ENCODE peak calls at places on chromosomes 1 and 21, in ten cellular contexts. Q is neuronal stem cell; H is mesenchymal stem cell; G is CD8-positive, alpha-beta memory T cell; O is left lung; J is CD8-positive, alpha-beta T cell; K is A673; R is Peyer's patch; I is trophoblast cell; V is right cardiac atrium. Y is an unnamed sample.
A peak's percentile ranks its signal among the peaks of the same experiment; 100 is the strongest.

GRCh38 chr21:33238565-33239255 is 9.0 kb downstream of the IFNAR2 start:
- DNase-seq in V (no peak), Q (no peak), G (no peak), H (no peak), R (no peak), K (no peak), I (no peak), O (no peak), J (no peak), Y (no peak)

GRCh38 chr1:27992271-27992670 is 32.5 kb downstream of the XKR8 start:
- DNase-seq in Q (no peak), G (peak; percentile 19), I (no peak), V (peak; percentile 27), R (no peak), K (no peak), J (peak; percentile 16), O (peak; percentile 40), H (no peak), Y (no peak)

GRCh38 chr1:109632671-109633346 is 13.2 kb downstream of the AMPD2 start:
- DNase-seq in O (no peak), I (no peak), H (no peak), V (peak; percentile 14), R (peak; percentile 54), Q (peak; percentile 54), K (peak; percentile 70), G (no peak), J (no peak), Y (no peak)

GRCh38 chr1:63773815-63774616 is at the start of gene ROR1:
- DNase-seq in Q (peak; percentile 85), O (peak; percentile 87), R (peak; percentile 89), V (peak; percentile 88), K (peak; percentile 93), H (peak; percentile 90), J (no peak), G (no peak), I (peak; percentile 77), Y (peak; percentile 77)

GRCh38 chr1:57319165-57319564 is 104.7 kb downstream of the DAB1 start:
- DNase-seq in V (no peak), K (peak; percentile 50), J (no peak), Q (no peak), H (peak; percentile 32), O (no peak), R (no peak), I (no peak), G (no peak), Y (no peak)

GRCh38 chr1:45892068-45892785 is 88.8 kb downstream of the MAST2 start:
- DNase-seq in I (peak; percentile 75), R (no peak), J (no peak), Q (no peak), V (no peak), H (peak; percentile 88), G (no peak), O (no peak), K (no peak), Y (no peak)

GRCh38 chr1:186899977-186900376 is 71.2 kb downstream of the PLA2G4A start:
- DNase-seq in O (no peak), K (no peak), G (no peak), R (no peak), V (no peak), H (no peak), J (no peak), I (no peak), Q (no peak), Y (no peak)

GRCh38 chr1:6281511-6282402 is 20.9 kb upstream of the GPR153 start:
- DNase-seq in Q (no peak), V (no peak), G (no peak), K (no peak), I (no peak), H (no peak), O (no peak), J (no peak), R (peak; percentile 88), Y (no peak)

GRCh38 chr1:161198877-161199431 is at the start of gene ADAMTS4:
- DNase-seq in J (no peak), H (no peak), O (peak; percentile 70), I (no peak), Q (no peak), V (peak; percentile 90), G (no peak), K (peak; percentile 96), R (no peak), Y (no peak)

GRCh38 chr1:55898191-55898590 is 681.2 kb downstream of the PLPP3 start:
- DNase-seq in R (no peak), V (no peak), G (no peak), O (no peak), Q (no peak), I (peak; percentile 63), J (no peak), H (peak; percentile 94), K (no peak), Y (no peak)

GRCh38 chr1:3404801-3405200 is 49.7 kb upstream of the ARHGEF16 start:
- DNase-seq in V (no peak), O (no peak), I (no peak), J (no peak), R (no peak), H (no peak), Q (no peak), G (no peak), K (no peak), Y (no peak)

GRCh38 chr1:167310732-167311131 is 90.0 kb downstream of the POU2F1 start:
- DNase-seq in Q (no peak), K (no peak), O (no peak), V (no peak), H (no peak), J (no peak), R (no peak), G (no peak), I (no peak), Y (no peak)
- H3K4me3 ChIP-seq in Q (no peak overlapping the region), K (no peak overlapping the region), O (no peak overlapping the region), V (no peak overlapping the region), H (no peak overlapping the region), J (no peak overlapping the region), R (no peak overlapping the region), G (no peak overlapping the region), I (no peak overlapping the region), Y (no peak overlapping the region)

DNA sequence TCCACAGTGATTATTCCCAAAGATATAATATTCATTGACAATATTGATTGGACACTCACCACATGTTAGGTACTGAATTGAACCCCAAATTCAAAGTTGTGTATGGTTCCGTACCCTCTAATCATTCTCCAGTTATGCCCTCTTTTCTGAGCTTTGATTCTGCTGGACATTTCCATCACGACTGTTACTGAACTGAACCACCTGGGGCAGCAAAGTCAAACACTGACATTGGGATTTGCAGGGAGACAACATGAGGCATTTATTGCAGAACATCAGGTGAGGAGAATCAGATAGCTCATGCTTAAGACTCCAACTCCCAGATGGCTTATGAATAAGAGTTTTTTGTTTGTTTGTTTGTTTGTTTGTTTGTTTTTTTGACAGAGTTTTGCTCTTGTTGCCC is 420.9 kb downstream of the DISC1 start:
- DNase-seq in Q (no peak), K (no peak), O (no peak), R (no peak), G (no peak), H (no peak), I (peak; percentile 19), J (no peak), V (no peak), Y (no peak)
- H3K27ac ChIP-seq in Q (no peak overlapping the region), K (no peak overlapping the region), O (no peak overlapping the region), R (no peak overlapping the region), G (no peak overlapping the region), H (no peak overlapping the region), I (no peak overlapping the region), J (no peak overlapping the region), V (no peak overlapping the region), Y (no peak overlapping the region)

GRCh38 chr1:47235280-47235679 is 3.3 kb upstream of the TAL1 start:
- DNase-seq in G (no peak), J (no peak), O (no peak), V (peak; percentile 56), I (no peak), K (no peak), H (no peak), R (no peak), Q (no peak), Y (no peak)

GRCh38 chr1:47233165-47233564 is 1.1 kb upstream of the TAL1 start:
- DNase-seq in I (no peak), H (no peak), Q (no peak), K (no peak), V (no peak), O (no peak), J (no peak), R (no peak), G (no peak), Y (no peak)

GRCh38 chr1:47232187-47232874 is at the start of gene TAL1:
- DNase-seq in Q (no peak), H (no peak), I (peak; percentile 53), K (no peak), O (no peak), R (no peak), V (peak; percentile 71), G (no peak), J (no peak), Y (no peak)

GRCh38 chr1:47238935-47239640 is 7.1 kb upstream of the TAL1 start:
- DNase-seq in V (no peak), J (no peak), Q (no peak), I (no peak), O (no peak), R (no peak), H (no peak), G (no peak), K (no peak), Y (no peak)

GRCh38 chr1:47235822-47236221 is 3.8 kb upstream of the TAL1 start:
- DNase-seq in Q (no peak), O (no peak), I (no peak), K (no peak), H (no peak), G (no peak), J (no peak), R (no peak), V (no peak), Y (no peak)
- H3K27me3 ChIP-seq in Q (peaks cover 20% of the 10 kb centered on the region), O (peaks cover 34% of the 10 kb centered on the region), I (peaks cover 40% of the 10 kb centered on the region), K (peaks cover 34% of the 10 kb centered on the region), H (peaks cover 74% of the 10 kb centered on the region), G (peaks cover 22% of the 10 kb centered on the region), J (peaks cover 31% of the 10 kb centered on the region), R (peaks cover 22% of the 10 kb centered on the region), V (no peaks in the 10 kb centered on the region), Y (peaks cover 32% of the 10 kb centered on the region)

GRCh38 chr1:201399352-201400126 is 415 bp upstream of the LAD1 start:
- DNase-seq in K (no peak), H (no peak), J (no peak), R (peak; percentile 90), Q (no peak), I (peak; percentile 73), V (no peak), O (peak; percentile 47), G (no peak), Y (no peak)

GRCh38 chr1:201396859-201397464 is 2.2 kb downstream of the LAD1 start:
- DNase-seq in J (no peak), O (peak; percentile 79), H (no peak), R (peak; percentile 88), I (peak; percentile 47), V (no peak), K (no peak), Q (no peak), G (no peak), Y (peak; percentile 90)

GRCh38 chr1:201397675-201398074 is 1.4 kb downstream of the LAD1 start:
- DNase-seq in Q (no peak), G (no peak), O (no peak), R (peak; percentile 84), H (no peak), V (no peak), I (peak; percentile 90), K (no peak), J (no peak), Y (no peak)

GRCh38 chr1:201400257-201401230 is 1.4 kb upstream of the LAD1 start:
- DNase-seq in O (peak; percentile 56), Q (no peak), H (no peak), G (no peak), K (no peak), R (no peak), J (no peak), I (peak; percentile 49), V (no peak), Y (no peak)

GRCh38 chr1:201399018-201399351 is at the start of gene LAD1:
- DNase-seq in R (no peak), J (no peak), V (no peak), G (no peak), H (no peak), K (no peak), O (no peak), Q (no peak), I (no peak), Y (no peak)
- H3K4me3 ChIP-seq in R (peak within 1 kb of the TSS; percentile 70), J (no peak within 1 kb of the TSS), V (peak within 1 kb of the TSS; percentile 1), G (no peak within 1 kb of the TSS), H (no peak within 1 kb of the TSS), K (no peak within 1 kb of the TSS), O (peak within 1 kb of the TSS; percentile 42), Q (no peak within 1 kb of the TSS), I (peak within 1 kb of the TSS; percentile 70), Y (peak within 1 kb of the TSS; percentile 72)

Y was measured in RWPE2.